ENCODE peak calls at places on chromosomes 16 and 17, in four cellular contexts. M is fibroblast of the aortic adventitia, U is left ventricle myocardium inferior, J is astrocyte of the spinal cord. D is an unnamed sample.

GRCh38 chr16:49462356-49462988 is 88.9 kb downstream of the C16orf78 start:
- DNase-seq in M (no peak), U (no peak), J (no peak), D (no peak)

GRCh38 chr17:55284001-55284884 is 19.5 kb downstream of the HLF start:
- DNase-seq in M (no peak), U (no peak), J (no peak), D (no peak)

GRCh38 chr16:69309316-69309715 is 1.8 kb upstream of the VPS4A start:
- DNase-seq in M (no peak), U (no peak), J (no peak), D (no peak)

GRCh38 chr16:54927125-54928015 is 3.3 kb upstream of the IRX5 start:
- DNase-seq in M (peak; percentile 5), U (no peak), J (peak; percentile 11), D (no peak)

GRCh38 chr17:31509095-31509804 is 117.8 kb downstream of the RAB11FIP4 start:
- DNase-seq in M (no peak), U (no peak), J (no peak), D (no peak)

GRCh38 chr16:50154369-50154947 is 1.4 kb downstream of the TENT4B start:
- DNase-seq in M (no peak), U (no peak), J (no peak), D (peak; percentile 15)

GRCh38 chr17:79905832-79906231 is 66.6 kb upstream of the CBX4 start:
- DNase-seq in M (no peak), U (no peak), J (no peak), D (no peak)

GRCh38 chr17:80821546-80821945 is 170.1 kb upstream of the CHMP6 start:
- DNase-seq in M (no peak), U (no peak), J (no peak), D (no peak)

GRCh38 chr17:30290696-30291570 is 811 bp downstream of the BLMH start:
- DNase-seq in M (peak; percentile 28), U (peak; percentile 29), J (no peak), D (peak; percentile 58)

GRCh38 chr17:47072881-47073280 is 93.8 kb upstream of the RPRML start:
- DNase-seq in M (no peak), U (no peak), J (peak; percentile 72), D (no peak)

GRCh38 chr16:58200398-58200797 is 2.5 kb upstream of the CSNK2A2 start:
- DNase-seq in M (no peak), U (no peak), J (no peak), D (no peak)

GRCh38 chr16:89695086-89695874 is 6.2 kb downstream of the SPATA2L start:
- DNase-seq in M (no peak), U (no peak), J (no peak), D (no peak)

GRCh38 chr17:35559495-35559894 is 1.1 kb downstream of the SLFN14 start:
- DNase-seq in M (no peak), U (no peak), J (no peak), D (no peak)

GRCh38 chr17:67239597-67239996 is 5.4 kb downstream of the HELZ start:
- DNase-seq in M (peak; percentile 83), U (no peak), J (peak; percentile 60), D (no peak)

GRCh38 chr16:68370221-68370920 is 59.6 kb downstream of the PRMT7 start:
- DNase-seq in M (no peak), U (no peak), J (no peak), D (no peak)

GRCh38 chr16:19116711-19117449 is 3.1 kb downstream of the ITPRIPL2 start:
- DNase-seq in M (no peak), U (no peak), J (no peak), D (no peak)

GRCh38 chr16:68200120-68200783 is 35.7 kb downstream of the ESRP2 start:
- DNase-seq in M (peak; percentile 43), U (no peak), J (peak; percentile 26), D (no peak)

GRCh38 chr17:58189436-58190146 is 2.9 kb upstream of the EPX start:
- DNase-seq in M (peak; percentile 84), U (peak; percentile 26), J (peak; percentile 89), D (no peak)

GRCh38 chr17:79440251-79440650 is 170.6 kb downstream of the RBFOX3 start:
- DNase-seq in M (no peak), U (no peak), J (no peak), D (no peak)

GRCh38 chr16:85970712-85971220 is 71.8 kb downstream of the IRF8 start:
- DNase-seq in M (no peak), U (no peak), J (no peak), D (no peak)

GRCh38 chr16:54030451-54030850 is 256.1 kb downstream of the IRX3 start:
- DNase-seq in M (no peak), U (no peak), J (no peak), D (no peak)

GRCh38 chr16:67357561-67357960 is 30.9 kb downstream of the LRRC36 start:
- DNase-seq in M (no peak), U (no peak), J (no peak), D (no peak)

GRCh38 chr17:27526603-27527002 is 70.4 kb downstream of the KSR1 start:
- DNase-seq in M (peak; percentile 41), U (peak; percentile 41), J (peak; percentile 55), D (peak; percentile 44)

GRCh38 chr17:79930077-79930785 is 91.0 kb upstream of the CBX4 start:
- DNase-seq in M (peak; percentile 17), U (no peak), J (no peak), D (no peak)

GRCh38 chr17:18315498-18316360 is 636 bp downstream of the SMCR8 start:
- DNase-seq in M (no peak), U (no peak), J (no peak), D (peak; percentile 23)

GRCh38 chr17:19744922-19745757 is 3.0 kb downstream of the ALDH3A1 start:
- DNase-seq in M (peak; percentile 65), U (peak; percentile 92), J (peak; percentile 73), D (peak; percentile 96)

GRCh38 chr16:75420987-75421819 is 12.1 kb downstream of the CFDP1 start:
- DNase-seq in M (peak; percentile 64), U (peak; percentile 85), J (peak; percentile 42), D (peak; percentile 82)

GRCh38 chr16:66458853-66459252 is 31.8 kb downstream of the BEAN1 start:
- DNase-seq in M (no peak), U (no peak), J (no peak), D (no peak)

GRCh38 chr17:29347831-29348281 is 42.3 kb upstream of the TAOK1 start:
- DNase-seq in M (peak; percentile 17), U (no peak), J (peak; percentile 7), D (no peak)

GRCh38 chr17:82805254-82805653 is 34.6 kb downstream of the ZNF750 start:
- DNase-seq in M (no peak), U (no peak), J (no peak), D (no peak)
- H3K4me3 ChIP-seq in M (no peak overlapping the region), U (no peak overlapping the region), J (no peak overlapping the region), D (no peak overlapping the region)

GRCh38 chr17:73972056-73972455 is 231.4 kb upstream of the RPL38 start:
- DNase-seq in M (no peak), U (no peak), J (no peak), D (no peak)

GRCh38 chr17:73973881-73974409 is 229.5 kb upstream of the RPL38 start:
- DNase-seq in M (no peak), U (peak; percentile 31), J (no peak), D (no peak)

GRCh38 chr17:73968680-73969079 is 234.8 kb upstream of the RPL38 start:
- DNase-seq in M (no peak), U (no peak), J (no peak), D (no peak)

GRCh38 chr17:73972901-73973300 is 230.6 kb upstream of the RPL38 start:
- DNase-seq in M (no peak), U (no peak), J (no peak), D (no peak)

DNA sequence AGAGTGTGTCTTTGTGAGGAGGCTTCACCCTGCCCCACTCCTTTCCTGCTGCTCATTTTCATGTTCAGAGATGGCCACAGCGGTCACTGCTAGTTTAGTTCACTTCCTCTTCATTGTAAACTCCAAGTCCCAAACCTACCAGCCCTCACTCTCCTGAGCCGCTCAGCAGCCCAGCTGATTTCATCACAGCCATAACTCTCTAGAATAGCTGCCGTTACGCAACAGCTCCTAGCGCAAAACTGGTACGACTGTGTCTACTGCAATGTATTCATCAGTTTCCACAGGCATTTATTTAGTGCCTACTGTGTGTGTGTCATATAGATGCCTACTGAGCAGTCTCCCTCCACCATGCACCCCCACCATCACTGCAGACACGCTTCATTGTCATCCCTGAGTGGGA is 233.5 kb upstream of the RPL38 start:
- DNase-seq in M (no peak), U (no peak), J (no peak), D (peak; percentile 22)
- H3K4me3 ChIP-seq in M (no peak overlapping the region), U (no peak overlapping the region), J (no peak overlapping the region), D (no peak overlapping the region)

GRCh38 chr17:4500188-4500565 is 1.5 kb downstream of the SPNS2 start:
- DNase-seq in M (no peak), U (no peak), J (no peak), D (no peak)
- H3K4me3 ChIP-seq in M (no peak overlapping the region), U (peak overlapping the region; percentile 70), J (no peak overlapping the region), D (peak overlapping the region; percentile 32)

DNA sequence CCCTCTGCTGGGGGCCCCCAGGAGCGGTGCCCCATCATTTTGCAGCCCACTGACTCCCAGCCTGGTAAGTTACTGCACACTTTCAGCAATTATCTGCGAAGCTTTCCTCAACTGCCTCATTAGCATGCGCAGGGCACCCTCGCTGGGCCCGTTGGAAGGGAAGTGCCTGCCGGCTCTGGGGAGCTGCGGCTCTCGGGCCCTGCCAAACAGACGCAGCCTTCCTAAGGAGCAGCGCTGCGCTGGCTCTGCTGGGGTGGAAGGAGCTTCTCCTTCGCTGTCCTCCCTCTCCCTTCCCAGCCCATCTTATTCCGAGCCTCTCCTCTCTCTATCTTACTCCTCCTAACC is 71.0 kb downstream of the RBBP6 start:
- DNase-seq in M (peak; percentile 17), U (peak; percentile 27), J (peak; percentile 32), D (peak; percentile 12)
- H3K4me3 ChIP-seq in M (no peak overlapping the region), U (peak overlapping the region; percentile 55), J (peak overlapping the region; percentile 7), D (no peak overlapping the region)

DNA sequence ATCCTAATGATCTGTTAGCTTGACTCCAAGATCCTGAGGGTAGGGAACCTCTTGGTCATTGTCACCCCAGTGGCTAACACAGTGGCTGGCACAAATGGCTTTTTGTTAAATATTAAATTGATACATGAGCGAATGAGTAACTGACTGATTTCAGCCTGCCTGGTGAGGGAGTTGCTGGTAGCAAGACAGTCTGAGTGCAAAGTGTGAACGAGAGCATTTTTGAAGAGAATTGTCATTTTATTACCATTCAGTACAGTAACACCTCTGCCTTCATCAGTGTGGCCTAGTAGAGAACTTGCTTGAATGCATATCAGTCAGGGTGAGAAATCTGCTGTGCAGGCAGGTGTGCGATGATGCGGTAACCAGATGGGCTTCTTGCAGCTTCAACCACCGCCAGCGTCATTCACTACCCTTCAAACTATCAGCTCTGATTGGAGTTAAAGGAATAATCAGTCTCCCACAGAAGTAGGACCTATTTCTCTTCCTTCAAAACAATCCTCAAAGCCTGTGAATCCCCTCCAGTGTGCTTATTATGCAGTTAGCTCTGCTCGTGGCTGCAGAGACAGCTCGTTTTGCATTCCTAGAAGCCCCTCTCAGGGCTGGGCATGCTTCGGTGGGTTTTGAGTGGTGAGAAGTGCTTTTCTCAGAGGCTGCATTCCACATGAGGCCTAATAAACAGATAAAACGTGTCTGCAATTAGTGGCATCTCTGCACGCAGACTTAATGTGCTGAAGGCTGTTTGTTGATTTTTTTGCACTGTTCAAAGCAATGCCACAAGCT is 29.0 kb downstream of the HEXIM2 start:
- DNase-seq in M (no peak), U (no peak), J (no peak), D (no peak)
- H3K4me3 ChIP-seq in M (no peak overlapping the region), U (no peak overlapping the region), J (no peak overlapping the region), D (no peak overlapping the region)

GRCh38 chr17:64097196-64097936 is 32.6 kb downstream of the ERN1 start:
- DNase-seq in M (peak; percentile 84), U (no peak), J (peak; percentile 53), D (no peak)
- H3K4me3 ChIP-seq in M (no peak overlapping the region), U (no peak overlapping the region), J (no peak overlapping the region), D (no peak overlapping the region)

D was measured in transverse colon.